ENCODE peak calls at places on chromosome X, in nine cellular contexts. One of them, this sample, is unnamed.

GRCh38 chrX:15468036-15468435 is 25.1 kb downstream of the PIR start:
- DNase-seq in NCI-H1436: no peak
- DNase-seq in EL: peak
- DNase-seq in germinal center: no peak
- DNase-seq in NK-92 treated with Interleukin-12 subunit alpha and Interleukin-12 subunit beta, amount 100 ng/mL, for 24 hours: no peak
- DNase-seq in substantia nigra: no peak
- DNase-seq in ELR: peak
- DNase-seq in neuronal stem cell: no peak
- DNase-seq in HTR-8/SVneo: peak
- DNase-seq in this sample: no peak

GRCh38 chrX:135112096-135112729 is 8.1 kb downstream of the ETDB start:
- DNase-seq in substantia nigra: no peak
- DNase-seq in neuronal stem cell: no peak
- DNase-seq in ELR: peak
- DNase-seq in EL: peak
- DNase-seq in NCI-H1436: peak
- DNase-seq in germinal center: peak
- DNase-seq in HTR-8/SVneo: no peak
- DNase-seq in NK-92 treated with Interleukin-12 subunit alpha and Interleukin-12 subunit beta, amount 100 ng/mL, for 24 hours: no peak
- DNase-seq in this sample: no peak

GRCh38 chrX:153476628-153477027 is 6.3 kb upstream of the HAUS7 start:
- DNase-seq in NCI-H1436: no peak
- DNase-seq in ELR: no peak
- DNase-seq in EL: peak
- DNase-seq in substantia nigra: no peak
- DNase-seq in germinal center: no peak
- DNase-seq in neuronal stem cell: no peak
- DNase-seq in HTR-8/SVneo: no peak
- DNase-seq in NK-92 treated with Interleukin-12 subunit alpha and Interleukin-12 subunit beta, amount 100 ng/mL, for 24 hours: no peak
- DNase-seq in this sample: no peak

GRCh38 chrX:129318375-129318774 is 204.9 kb downstream of the SMARCA1 start:
- DNase-seq in substantia nigra: no peak
- DNase-seq in NK-92 treated with Interleukin-12 subunit alpha and Interleukin-12 subunit beta, amount 100 ng/mL, for 24 hours: no peak
- DNase-seq in HTR-8/SVneo: no peak
- DNase-seq in germinal center: no peak
- DNase-seq in NCI-H1436: peak
- DNase-seq in EL: peak
- DNase-seq in ELR: peak
- DNase-seq in neuronal stem cell: no peak
- DNase-seq in this sample: no peak

GRCh38 chrX:123742440-123742839 is 9.6 kb upstream of the THOC2 start:
- DNase-seq in HTR-8/SVneo: no peak
- DNase-seq in EL: no peak
- DNase-seq in germinal center: no peak
- DNase-seq in ELR: no peak
- DNase-seq in substantia nigra: no peak
- DNase-seq in NK-92 treated with Interleukin-12 subunit alpha and Interleukin-12 subunit beta, amount 100 ng/mL, for 24 hours: no peak
- DNase-seq in neuronal stem cell: no peak
- DNase-seq in NCI-H1436: no peak
- DNase-seq in this sample: no peak

GRCh38 chrX:109943740-109944092 is 59.2 kb upstream of the TMEM164 start:
- DNase-seq in neuronal stem cell: no peak
- DNase-seq in NK-92 treated with Interleukin-12 subunit alpha and Interleukin-12 subunit beta, amount 100 ng/mL, for 24 hours: no peak
- DNase-seq in germinal center: no peak
- DNase-seq in ELR: no peak
- DNase-seq in EL: no peak
- DNase-seq in NCI-H1436: no peak
- DNase-seq in HTR-8/SVneo: no peak
- DNase-seq in substantia nigra: no peak
- DNase-seq in this sample: no peak

GRCh38 chrX:107599371-107599970 is 28.8 kb upstream of the PRPS1 start:
- DNase-seq in NCI-H1436: no peak
- DNase-seq in EL: no peak
- DNase-seq in substantia nigra: no peak
- DNase-seq in ELR: no peak
- DNase-seq in germinal center: no peak
- DNase-seq in HTR-8/SVneo: no peak
- DNase-seq in neuronal stem cell: no peak
- DNase-seq in NK-92 treated with Interleukin-12 subunit alpha and Interleukin-12 subunit beta, amount 100 ng/mL, for 24 hours: no peak
- DNase-seq in this sample: no peak

GRCh38 chrX:13428055-13428786 is 108.4 kb upstream of the ATXN3L start:
- DNase-seq in substantia nigra: no peak
- DNase-seq in ELR: peak
- DNase-seq in NCI-H1436: no peak
- DNase-seq in germinal center: no peak
- DNase-seq in NK-92 treated with Interleukin-12 subunit alpha and Interleukin-12 subunit beta, amount 100 ng/mL, for 24 hours: no peak
- DNase-seq in EL: peak
- DNase-seq in HTR-8/SVneo: peak
- DNase-seq in neuronal stem cell: no peak
- DNase-seq in this sample: peak

GRCh38 chrX:110244951-110245480 is 72.9 kb downstream of the AMMECR1 start:
- DNase-seq in substantia nigra: no peak
- DNase-seq in NK-92 treated with Interleukin-12 subunit alpha and Interleukin-12 subunit beta, amount 100 ng/mL, for 24 hours: no peak
- DNase-seq in ELR: no peak
- DNase-seq in germinal center: no peak
- DNase-seq in NCI-H1436: no peak
- DNase-seq in EL: no peak
- DNase-seq in neuronal stem cell: no peak
- DNase-seq in HTR-8/SVneo: no peak
- DNase-seq in this sample: no peak

GRCh38 chrX:129649268-129650182 is 5.2 kb downstream of the APLN start:
- DNase-seq in neuronal stem cell: no peak
- DNase-seq in HTR-8/SVneo: no peak
- DNase-seq in NCI-H1436: no peak
- DNase-seq in substantia nigra: no peak
- DNase-seq in germinal center: no peak
- DNase-seq in NK-92 treated with Interleukin-12 subunit alpha and Interleukin-12 subunit beta, amount 100 ng/mL, for 24 hours: no peak
- DNase-seq in ELR: peak
- DNase-seq in EL: peak
- DNase-seq in this sample: no peak

GRCh38 chrX:47539860-47540259 is 21.1 kb upstream of the ARAF start:
- DNase-seq in ELR: no peak
- DNase-seq in substantia nigra: no peak
- DNase-seq in germinal center: no peak
- DNase-seq in NCI-H1436: no peak
- DNase-seq in NK-92 treated with Interleukin-12 subunit alpha and Interleukin-12 subunit beta, amount 100 ng/mL, for 24 hours: no peak
- DNase-seq in EL: no peak
- DNase-seq in HTR-8/SVneo: no peak
- DNase-seq in neuronal stem cell: no peak
- DNase-seq in this sample: no peak

GRCh38 chrX:19382500-19383145 is 38.9 kb downstream of the PDHA1 start:
- DNase-seq in substantia nigra: no peak
- DNase-seq in EL: no peak
- DNase-seq in neuronal stem cell: peak
- DNase-seq in ELR: peak
- DNase-seq in HTR-8/SVneo: peak
- DNase-seq in NCI-H1436: peak
- DNase-seq in NK-92 treated with Interleukin-12 subunit alpha and Interleukin-12 subunit beta, amount 100 ng/mL, for 24 hours: no peak
- DNase-seq in germinal center: peak
- DNase-seq in this sample: no peak